ENCODE peak calls at places on chromosomes 16 and 17, in nine cellular contexts. U, X, T, N, D, S, P, K and Q are unnamed samples.
A peak's percentile ranks its signal among the peaks of the same experiment; 100 is the strongest.

GRCh38 chr16:760498-761343 is at the start of gene MSLN:
- DNase-seq in U (no peak), P (no peak), N (no peak), T (peak; percentile 71), X (no peak), D (no peak), K (no peak), S (no peak), Q (no peak)

GRCh38 chr17:45394913-45395568 is 37.6 kb downstream of the ARHGAP27 start:
- DNase-seq in S (no peak), X (peak; percentile 20), N (peak; percentile 63), D (no peak), U (peak; percentile 95), K (peak; percentile 83), T (peak; percentile 88), P (peak; percentile 65), Q (peak; percentile 77)

GRCh38 chr16:88772871-88773811 is 11.9 kb downstream of the PIEZO1 start:
- DNase-seq in N (no peak), X (no peak), U (no peak), K (peak; percentile 96), P (peak; percentile 66), T (no peak), S (no peak), D (no peak), Q (peak; percentile 75)

GRCh38 chr17:27543464-27543856 is 87.2 kb downstream of the KSR1 start:
- DNase-seq in D (no peak), U (no peak), N (no peak), P (no peak), K (no peak), X (no peak), S (no peak), T (no peak), Q (no peak)

GRCh38 chr16:68469728-68470460 is 21.6 kb upstream of the SMPD3 start:
- DNase-seq in K (no peak), P (no peak), D (no peak), T (no peak), X (no peak), S (no peak), N (no peak), U (no peak), Q (no peak)

GRCh38 chr16:56851671-56852400 is 13.2 kb upstream of the SLC12A3 start:
- DNase-seq in D (peak; percentile 40), K (peak; percentile 47), S (no peak), N (no peak), X (no peak), T (peak; percentile 44), U (no peak), P (no peak), Q (no peak)

GRCh38 chr17:1491406-1492248 is 859 bp downstream of the MYO1C start:
- DNase-seq in P (peak; percentile 84), S (no peak), D (peak; percentile 73), K (peak; percentile 85), T (no peak), U (peak; percentile 96), X (no peak), N (peak; percentile 78), Q (peak; percentile 61)

GRCh38 chr17:76273435-76273921 is 8.3 kb downstream of the UBALD2 start:
- DNase-seq in X (no peak), N (no peak), T (no peak), U (peak; percentile 49), K (no peak), P (no peak), D (peak; percentile 73), S (no peak), Q (no peak)

GRCh38 chr17:72107100-72107499 is 13.7 kb upstream of the SOX9 start:
- DNase-seq in U (no peak), X (no peak), D (no peak), K (no peak), N (no peak), T (no peak), S (no peak), P (no peak), Q (no peak)

GRCh38 chr16:68083861-68084503 is 1.2 kb upstream of the NFATC3 start:
- DNase-seq in K (peak; percentile 76), X (peak; percentile 27), S (no peak), N (no peak), P (no peak), U (no peak), D (no peak), T (peak; percentile 23), Q (no peak)

GRCh38 chr17:70081885-70082284 is 6.9 kb downstream of the KCNJ16 start:
- DNase-seq in N (no peak), P (no peak), K (no peak), X (no peak), S (no peak), U (no peak), D (no peak), T (no peak), Q (no peak)

GRCh38 chr17:77609553-77610517 is 348.7 kb upstream of the TNRC6C start:
- DNase-seq in T (no peak), X (no peak), N (no peak), K (peak; percentile 78), S (peak; percentile 43), U (no peak), D (no peak), P (peak; percentile 20), Q (no peak)

GRCh38 chr17:10161392-10161791 is 37.0 kb downstream of the GAS7 start:
- DNase-seq in D (no peak), S (no peak), U (no peak), P (no peak), N (no peak), X (no peak), K (no peak), T (no peak), Q (no peak)

GRCh38 chr17:67491009-67491677 is 114.1 kb downstream of the PITPNC1 start:
- DNase-seq in K (peak; percentile 98), P (peak; percentile 72), N (peak; percentile 67), S (no peak), T (peak; percentile 91), D (peak; percentile 91), X (peak; percentile 76), U (peak; percentile 89), Q (peak; percentile 84)

GRCh38 chr17:45123930-45124796 is 8.2 kb downstream of the PLCD3 start:
- DNase-seq in N (peak; percentile 65), T (peak; percentile 96), X (no peak), S (no peak), P (peak; percentile 82), D (peak; percentile 88), K (peak; percentile 84), U (peak; percentile 80), Q (peak; percentile 81)

GRCh38 chr16:17340804-17341203 is 130.0 kb downstream of the XYLT1 start:
- DNase-seq in U (no peak), D (no peak), N (no peak), T (no peak), P (no peak), S (no peak), X (no peak), K (no peak), Q (no peak)

GRCh38 chr17:50420419-50421112 is 5.5 kb upstream of the ACSF2 start:
- DNase-seq in U (no peak), N (no peak), T (no peak), X (no peak), S (no peak), K (no peak), P (no peak), D (no peak), Q (no peak)

GRCh38 chr16:86946396-86946795 is 368.0 kb downstream of the FOXL1 start:
- DNase-seq in X (no peak), T (peak; percentile 11), S (no peak), P (no peak), K (no peak), N (no peak), D (no peak), U (no peak), Q (no peak)

DNA sequence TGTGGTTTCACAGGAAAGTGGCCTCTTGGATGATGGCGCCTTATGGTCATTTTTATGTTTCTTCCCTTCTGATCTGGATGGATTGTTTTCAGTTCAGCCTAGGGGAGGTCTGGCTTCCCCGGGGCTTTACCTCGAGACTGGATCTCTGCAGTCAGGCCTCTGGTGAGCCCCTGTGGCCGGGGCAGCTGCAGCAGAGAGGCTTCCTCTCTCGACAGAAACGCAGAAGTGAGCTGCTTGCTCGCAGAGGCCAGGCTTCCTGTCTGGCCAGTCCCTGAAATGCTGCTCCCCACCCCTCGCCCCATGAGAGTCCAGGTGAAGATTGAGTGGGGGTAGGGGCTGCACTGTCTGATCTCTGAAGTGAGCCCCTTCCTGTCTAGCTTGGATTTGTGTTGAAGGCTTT is 44.0 kb downstream of the PLCG2 start:
- DNase-seq in K (no peak), U (no peak), D (no peak), X (no peak), N (peak; percentile 39), T (no peak), P (peak; percentile 73), S (no peak), Q (no peak)
- TF ChIP-seq EP300 in K (no peak), U (no peak), D (no peak), X (no peak), N (no peak), T (no peak), P (no peak), S (peak; percentile 23), Q (no peak)

DNA sequence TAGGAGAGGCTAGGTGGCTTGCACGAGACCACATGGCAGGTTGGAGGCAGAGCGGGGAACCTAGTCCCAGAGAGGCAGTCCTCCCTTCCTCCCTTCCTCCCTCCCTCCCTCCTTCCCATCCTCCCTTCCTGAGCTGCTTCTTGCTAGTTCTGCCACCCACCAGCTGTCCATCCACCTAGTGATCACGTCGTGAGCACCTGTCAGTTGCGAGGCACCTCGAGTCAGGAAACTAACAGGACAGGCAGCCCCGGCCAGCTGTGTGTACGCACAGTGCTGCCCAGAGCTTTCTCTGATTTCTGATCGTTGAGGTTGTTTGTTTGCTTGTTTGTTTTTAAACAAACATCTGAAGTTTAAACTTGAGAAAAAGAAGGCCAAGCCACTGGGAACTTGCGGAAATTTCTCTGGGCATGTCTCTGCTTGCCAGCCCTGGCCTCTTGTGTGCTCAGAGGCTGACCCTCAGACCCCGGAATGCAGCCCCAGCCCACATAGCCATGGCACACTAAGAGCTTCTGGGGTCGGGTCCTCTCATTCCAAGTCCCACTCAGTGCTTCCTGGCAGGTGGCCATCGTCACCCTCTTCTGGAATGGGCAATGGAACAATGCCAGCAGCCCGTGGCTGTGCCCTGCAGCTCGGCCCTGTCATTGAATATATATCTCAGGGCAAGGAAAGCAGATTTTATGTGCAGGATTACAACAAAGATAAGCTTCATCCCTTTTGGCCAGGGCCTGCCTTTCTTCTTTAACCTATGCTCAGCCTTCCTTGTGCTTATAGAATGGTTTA is 174.0 kb downstream of the KATNIP start:
- DNase-seq in P (peak; percentile 22), D (no peak), S (no peak), N (no peak), T (no peak), K (no peak), X (no peak), U (no peak), Q (peak; percentile 28)
- H3K9me3 ChIP-seq in P (no peaks in the 10 kb centered on the region), D (no peaks in the 10 kb centered on the region), S (no peaks in the 10 kb centered on the region), N (no peaks in the 10 kb centered on the region), T (no peaks in the 10 kb centered on the region), K (no peaks in the 10 kb centered on the region), X (no peaks in the 10 kb centered on the region), U (no peaks in the 10 kb centered on the region), Q (no peaks in the 10 kb centered on the region)

GRCh38 chr17:19664136-19664820 is 15.7 kb downstream of the ALDH3A2 start:
- DNase-seq in P (no peak), T (no peak), U (no peak), X (no peak), N (peak; percentile 32), S (no peak), K (no peak), D (no peak), Q (no peak)
- H3K4me3 ChIP-seq in P (no peak overlapping the region), T (no peak overlapping the region), U (no peak overlapping the region), X (no peak overlapping the region), N (no peak overlapping the region), S (no peak overlapping the region), K (no peak overlapping the region), D (no peak overlapping the region), Q (no peak overlapping the region)

GRCh38 chr16:72532896-72533295 is 360.9 kb upstream of the PMFBP1 start:
- DNase-seq in K (no peak), N (no peak), T (no peak), D (no peak), U (no peak), S (no peak), X (no peak), P (no peak), Q (no peak)

GRCh38 chr16:72530434-72530833 is 358.5 kb upstream of the PMFBP1 start:
- DNase-seq in N (no peak), X (no peak), K (no peak), P (no peak), U (no peak), S (no peak), T (peak; percentile 28), D (no peak), Q (no peak)
- TF ChIP-seq EP300 in N (no peak), X (no peak), K (no peak), P (no peak), U (no peak), S (no peak), T (no peak), D (no peak), Q (no peak)